ENCODE peak calls at places on chromosome X, in six cellular contexts. Z is gastrocnemius medialis; X is CD8-positive, alpha-beta memory T cell; H is effector memory CD4-positive, alpha-beta T cell; T is heart right ventricle; U is testis. W is an unnamed sample.
A peak's percentile ranks its signal among the peaks of the same experiment; 100 is the strongest.

GRCh38 chrX:48966796-48967579 is 4.7 kb downstream of the KCND1 start:
- DNase-seq in H (no peak), T (no peak), X (no peak), U (no peak), Z (no peak), W (no peak)

GRCh38 chrX:133177202-133177601 is 41.0 kb downstream of the TFDP3 start:
- DNase-seq in H (no peak), X (no peak), T (no peak), Z (no peak), U (no peak), W (no peak)

GRCh38 chrX:32842053-32842452 is 369.3 kb downstream of the DMD start:
- DNase-seq in Z (no peak), U (no peak), X (no peak), T (no peak), H (no peak), W (no peak)

GRCh38 chrX:53254570-53255461 is 26.6 kb downstream of the IQSEC2 start:
- DNase-seq in H (no peak), Z (no peak), X (no peak), T (no peak), U (no peak), W (no peak)

GRCh38 chrX:73525928-73526690 is 36.9 kb upstream of the CHIC1 start:
- DNase-seq in T (no peak), X (no peak), H (no peak), U (no peak), Z (no peak), W (no peak)

GRCh38 chrX:119685225-119686066 is 7.5 kb downstream of the SEPTIN6 start:
- DNase-seq in Z (no peak), T (peak; percentile 51), X (peak; percentile 22), U (no peak), H (peak; percentile 31), W (no peak)

GRCh38 chrX:22686138-22686541 is 313.6 kb upstream of the DDX53 start:
- DNase-seq in H (no peak), Z (peak; percentile 56), T (peak; percentile 31), X (no peak), U (peak; percentile 17), W (peak; percentile 19)

GRCh38 chrX:91122141-91122540 is 312.5 kb upstream of the PABPC5 start:
- DNase-seq in Z (no peak), T (no peak), H (no peak), X (no peak), U (no peak), W (no peak)

GRCh38 chrX:101080326-101080725 is 1.6 kb downstream of the TMEM35A start:
- DNase-seq in X (no peak), Z (no peak), T (no peak), H (no peak), U (no peak), W (no peak)

GRCh38 chrX:39551748-39552147 is 546.0 kb downstream of the BCOR start:
- DNase-seq in X (no peak), T (no peak), U (no peak), Z (no peak), H (no peak), W (no peak)

GRCh38 chrX:84475101-84475500 is 27.2 kb downstream of the HDX start:
- DNase-seq in Z (no peak), T (no peak), X (no peak), U (no peak), H (no peak), W (no peak)

GRCh38 chrX:74535211-74535621 is 79.2 kb downstream of the RLIM start:
- DNase-seq in X (no peak), H (no peak), U (peak; percentile 40), T (peak; percentile 16), Z (no peak), W (no peak)

GRCh38 chrX:155857561-155857960 is 23.6 kb upstream of the VAMP7 start:
- DNase-seq in Z (no peak), U (no peak), H (no peak), T (no peak), X (no peak), W (no peak)

GRCh38 chrX:37350034-37350365 is 836 bp downstream of the PRRG1 start:
- DNase-seq in T (no peak), X (no peak), U (no peak), Z (peak; percentile 17), H (no peak), W (no peak)

GRCh38 chrX:119942831-119943184 is 743 bp downstream of the NKAP start:
- DNase-seq in T (no peak), H (no peak), X (no peak), U (no peak), Z (no peak), W (no peak)

GRCh38 chrX:17361620-17362019 is 13.4 kb upstream of the NHS start:
- DNase-seq in X (no peak), T (no peak), Z (no peak), H (no peak), U (peak; percentile 30), W (no peak)

GRCh38 chrX:40008841-40009461 is 88.8 kb downstream of the BCOR start:
- DNase-seq in H (no peak), T (peak; percentile 65), X (no peak), U (no peak), Z (no peak), W (peak; percentile 70)

GRCh38 chrX:39484669-39485068 is 613.1 kb downstream of the BCOR start:
- DNase-seq in Z (no peak), X (no peak), H (no peak), T (no peak), U (no peak), W (no peak)

GRCh38 chrX:68261060-68261672 is 172.1 kb downstream of the OPHN1 start:
- DNase-seq in U (no peak), T (no peak), Z (no peak), X (no peak), H (no peak), W (no peak)

GRCh38 chrX:118654331-118654730 is 73.1 kb upstream of the IL13RA1 start:
- DNase-seq in U (no peak), X (no peak), H (no peak), Z (no peak), T (no peak), W (no peak)

GRCh38 chrX:11532291-11533075 is 133.2 kb downstream of the ARHGAP6 start:
- DNase-seq in H (no peak), X (no peak), Z (no peak), T (peak; percentile 5), U (peak; percentile 12), W (no peak)

DNA sequence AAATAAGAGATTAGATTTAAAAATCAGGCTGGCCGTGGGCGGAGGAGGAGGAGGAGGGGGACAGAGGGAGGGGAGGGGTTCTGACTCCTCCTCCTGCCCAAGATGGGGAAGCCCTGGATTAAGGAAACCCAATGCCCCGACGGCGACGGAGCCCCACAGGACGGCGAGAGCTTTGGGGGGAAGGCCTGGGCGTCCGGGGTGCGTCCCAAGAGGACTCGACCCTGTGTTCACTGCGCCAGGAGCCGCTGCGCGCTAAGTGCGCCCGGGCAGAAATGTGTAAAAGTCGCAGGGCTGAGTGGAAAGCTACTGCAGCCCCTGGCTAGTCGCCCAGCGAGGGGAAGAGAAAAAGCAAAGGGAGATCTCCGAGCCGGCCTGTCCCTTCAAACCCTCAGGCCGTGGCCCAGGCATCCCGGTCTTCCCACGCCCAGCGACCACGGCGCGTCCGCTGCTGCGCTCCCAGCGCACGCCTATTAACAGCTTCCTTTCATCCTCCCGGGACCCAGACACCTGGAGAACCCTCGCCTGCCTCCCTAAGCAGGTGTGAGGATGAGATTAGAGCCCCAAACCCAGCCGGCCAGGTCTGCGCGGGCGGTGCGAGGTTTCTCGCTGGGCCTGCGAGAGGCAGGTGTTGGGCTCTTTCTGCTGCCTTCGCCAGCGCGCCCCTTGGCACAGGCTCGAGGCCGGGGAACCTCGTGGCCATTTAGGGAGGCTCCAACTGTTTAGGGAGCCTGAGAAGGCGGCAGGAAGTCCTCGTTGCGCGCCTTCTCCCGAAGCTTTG is 1.4 kb upstream of the RPS6KA3 start:
- DNase-seq in H (peak; percentile 15), T (peak; percentile 38), Z (peak; percentile 48), X (no peak), U (peak; percentile 37), W (peak; percentile 61)
- H3K27ac ChIP-seq in H (peak overlapping the region; percentile 88), T (no peak overlapping the region), Z (peak overlapping the region; percentile 95), X (no peak overlapping the region), U (peak overlapping the region; percentile 86), W (peak overlapping the region; percentile 89)

GRCh38 chrX:42946544-42947223 is 168.7 kb upstream of the PPP1R2C start:
- DNase-seq in X (no peak), Z (no peak), U (no peak), T (no peak), H (no peak), W (no peak)
- H3K27ac ChIP-seq in X (no peak overlapping the region), Z (no peak overlapping the region), U (no peak overlapping the region), T (no peak overlapping the region), H (peak overlapping the region; percentile 70), W (no peak overlapping the region)

GRCh38 chrX:110015915-110016314 is 13.0 kb downstream of the TMEM164 start:
- DNase-seq in X (no peak), U (no peak), T (peak; percentile 5), Z (no peak), H (no peak), W (no peak)
- H3K27ac ChIP-seq in X (no peak overlapping the region), U (no peak overlapping the region), T (peak overlapping the region; percentile 35), Z (peak overlapping the region; percentile 92), H (no peak overlapping the region), W (peak overlapping the region; percentile 61)

GRCh38 chrX:94216738-94217137 is 542.7 kb downstream of the FAM133A start:
- DNase-seq in T (no peak), X (no peak), Z (no peak), U (no peak), H (no peak), W (no peak)
- H3K27ac ChIP-seq in T (no peak overlapping the region), X (no peak overlapping the region), Z (no peak overlapping the region), U (no peak overlapping the region), H (no peak overlapping the region), W (no peak overlapping the region)

DNA sequence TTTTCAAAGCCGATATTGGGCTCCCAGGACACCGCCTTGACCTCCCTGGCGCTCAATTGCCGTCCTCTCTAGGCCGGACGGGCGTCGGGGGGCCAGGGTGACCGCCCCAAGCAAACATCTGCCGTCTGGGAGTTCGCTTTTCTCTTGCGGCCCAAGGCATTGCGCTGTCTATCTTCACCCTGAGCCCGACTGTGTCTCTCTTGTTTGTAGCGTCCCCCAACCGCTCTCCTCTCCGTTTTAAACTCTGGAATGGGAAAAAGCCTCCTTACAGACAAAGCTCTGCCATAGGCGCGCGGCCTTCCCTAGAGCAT is 551 bp upstream of the ARX start:
- DNase-seq in U (no peak), Z (no peak), T (no peak), H (no peak), X (no peak), W (no peak)
- H3K27ac ChIP-seq in U (peak overlapping the region; percentile 74), Z (peak overlapping the region; percentile 42), T (no peak overlapping the region), H (no peak overlapping the region), X (no peak overlapping the region), W (no peak overlapping the region)

DNA sequence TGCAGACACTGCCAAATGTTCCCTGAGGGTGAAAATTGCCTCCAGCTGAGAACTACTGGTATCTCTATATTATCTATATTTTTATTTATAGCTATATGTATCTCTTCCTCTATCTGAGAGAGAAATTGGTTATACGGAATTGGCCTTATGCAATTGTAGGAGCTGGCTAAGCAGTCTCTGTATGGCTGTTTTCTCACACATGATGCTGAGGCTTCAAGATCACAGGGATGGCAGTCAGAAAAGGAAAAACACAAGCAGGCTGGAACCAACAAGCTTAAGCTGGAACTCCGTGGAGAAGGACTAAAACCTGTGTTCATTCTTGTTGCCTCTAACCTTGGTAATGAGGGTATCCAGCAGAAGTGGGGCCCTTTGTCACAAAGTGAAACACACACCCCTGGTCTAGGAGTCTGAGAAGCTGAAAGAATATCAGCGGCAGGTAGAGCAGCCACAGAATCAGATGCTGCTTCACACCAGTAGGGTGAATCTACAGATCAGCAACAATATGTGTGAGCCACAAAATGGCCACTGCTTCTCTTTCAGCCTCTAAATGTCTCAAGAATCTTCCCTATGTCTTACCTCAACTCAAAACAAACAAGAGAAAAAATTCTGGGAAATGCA is 166.5 kb upstream of the PPP1R2C start:
- DNase-seq in X (no peak), H (no peak), Z (no peak), T (no peak), U (no peak), W (no peak)
- H3K27ac ChIP-seq in X (peak overlapping the region; percentile 33), H (peak overlapping the region; percentile 70), Z (no peak overlapping the region), T (no peak overlapping the region), U (no peak overlapping the region), W (no peak overlapping the region)